ENCODE peak calls at places on chromosomes 16 and 17, in five cellular contexts. S is thoracic aorta, O is HS-27A, K is NCI-H2029, U is heart right ventricle. T is an unnamed sample.
A peak's percentile ranks its signal among the peaks of the same experiment; 100 is the strongest.

GRCh38 chr17:550776-551175 is 163.9 kb downstream of the VPS53 start:
- DNase-seq in S (no peak), O (no peak), K (no peak), U (no peak), T (no peak)

GRCh38 chr17:41171881-41172280 is 3.9 kb upstream of the KRTAP4-3 start:
- DNase-seq in S (no peak), O (no peak), K (no peak), U (no peak), T (no peak)

GRCh38 chr17:41404024-41404651 is 6.7 kb upstream of the KRT31 start:
- DNase-seq in S (no peak), O (peak; percentile 68), K (peak; percentile 23), U (peak; percentile 13), T (peak; percentile 97)

GRCh38 chr17:51372345-51373004 is 112.1 kb downstream of the UTP18 start:
- DNase-seq in S (no peak), O (peak; percentile 54), K (peak; percentile 1), U (peak; percentile 21), T (no peak)

GRCh38 chr17:41520821-41521521 is 2.3 kb upstream of the KRT15 start:
- DNase-seq in S (no peak), O (no peak), K (peak; percentile 55), U (no peak), T (peak; percentile 90)

GRCh38 chr16:87295259-87295658 is 21.9 kb downstream of the C16orf95 start:
- DNase-seq in S (no peak), O (no peak), K (peak; percentile 36), U (no peak), T (no peak)

GRCh38 chr16:11049396-11050059 is 105.2 kb downstream of the CLEC16A start:
- DNase-seq in S (no peak), O (peak; percentile 17), K (no peak), U (no peak), T (no peak)

GRCh38 chr17:1709971-1710806 is at the start of gene TLCD2:
- DNase-seq in S (no peak), O (no peak), K (no peak), U (peak; percentile 74), T (no peak)

GRCh38 chr17:66817750-66818149 is 17.2 kb upstream of the CACNG5 start:
- DNase-seq in S (no peak), O (no peak), K (no peak), U (no peak), T (no peak)

GRCh38 chr16:2077696-2078095 is 29.9 kb downstream of the TSC2 start:
- DNase-seq in S (no peak), O (no peak), K (no peak), U (no peak), T (no peak)

GRCh38 chr17:69141802-69142472 is at the start of gene ABCA6:
- DNase-seq in S (no peak), O (no peak), K (no peak), U (no peak), T (no peak)

GRCh38 chr17:82489117-82489516 is 30.4 kb upstream of the FOXK2 start:
- DNase-seq in S (peak; percentile 79), O (no peak), K (no peak), U (peak; percentile 58), T (no peak)

GRCh38 chr17:49676276-49676868 is 1.5 kb downstream of the SPOP start:
- DNase-seq in S (no peak), O (no peak), K (no peak), U (no peak), T (no peak)